ENCODE peak calls at places on chromosomes 6 and 20, in nine cellular contexts. U, W, Q, Z, V, M, E, G and C are unnamed samples.

GRCh38 chr6:33075568-33076405 is at the start of gene HLA-DPB1:
- DNase-seq in G (no peak), U (no peak), W (peak; percentile 37), Z (peak; percentile 36), V (no peak), E (no peak), M (no peak), Q (no peak), C (no peak)

GRCh38 chr20:41509801-41510200 is 108.4 kb downstream of the CHD6 start:
- DNase-seq in G (no peak), V (no peak), M (peak; percentile 18), W (peak; percentile 38), U (no peak), Q (peak; percentile 57), E (no peak), Z (no peak), C (no peak)

GRCh38 chr20:63364801-63365585 is 3.8 kb upstream of the CHRNA4 start:
- DNase-seq in E (peak; percentile 66), U (no peak), Z (no peak), W (no peak), M (no peak), V (no peak), Q (no peak), G (no peak), C (no peak)

GRCh38 chr20:1184638-1185315 is at the start of gene TMEM74B:
- DNase-seq in Q (no peak), M (no peak), G (no peak), U (no peak), Z (no peak), E (peak; percentile 68), V (no peak), W (no peak), C (no peak)

GRCh38 chr20:59636791-59637370 is 32.5 kb downstream of the PHACTR3 start:
- DNase-seq in M (no peak), G (no peak), V (no peak), Z (no peak), U (no peak), E (no peak), W (no peak), Q (no peak), C (peak; percentile 5)

GRCh38 chr6:19804362-19805145 is 32.6 kb upstream of the ID4 start:
- DNase-seq in Z (peak; percentile 92), U (peak; percentile 95), E (peak; percentile 98), V (peak; percentile 96), G (peak; percentile 92), W (peak; percentile 96), M (peak; percentile 96), Q (peak; percentile 95), C (peak; percentile 99)

GRCh38 chr6:7671076-7671475 is 54.8 kb upstream of the BMP6 start:
- DNase-seq in E (no peak), Q (no peak), G (no peak), M (no peak), W (no peak), U (no peak), Z (peak; percentile 57), V (no peak), C (no peak)

GRCh38 chr6:159760602-159761057 is 1.2 kb upstream of the ACAT2 start:
- DNase-seq in V (no peak), W (no peak), Q (no peak), Z (peak; percentile 16), M (no peak), G (no peak), U (no peak), E (no peak), C (no peak)

GRCh38 chr6:15272562-15272961 is 26.7 kb downstream of the JARID2 start:
- DNase-seq in E (no peak), Z (no peak), M (no peak), W (no peak), U (no peak), G (no peak), V (no peak), Q (no peak), C (no peak)

GRCh38 chr6:16477367-16478149 is 239.2 kb downstream of the GMPR start:
- DNase-seq in Q (peak; percentile 30), E (no peak), Z (no peak), W (peak; percentile 82), M (no peak), G (no peak), U (peak; percentile 56), V (no peak), C (peak; percentile 79)

GRCh38 chr6:161618816-161619454 is 345.1 kb upstream of the AGPAT4 start:
- DNase-seq in U (no peak), E (no peak), W (no peak), V (no peak), M (no peak), Z (peak; percentile 80), G (no peak), Q (peak; percentile 21), C (no peak)

GRCh38 chr6:40472354-40472753 is 114.8 kb downstream of the LRFN2 start:
- DNase-seq in Q (no peak), Z (no peak), E (no peak), M (no peak), V (no peak), U (no peak), W (no peak), G (no peak), C (no peak)

GRCh38 chr20:51322164-51322707 is 220.3 kb downstream of the NFATC2 start:
- DNase-seq in Z (no peak), V (no peak), U (no peak), W (no peak), E (no peak), Q (no peak), G (no peak), M (no peak), C (no peak)

GRCh38 chr20:14622796-14623195 is 285.4 kb upstream of the FLRT3 start:
- DNase-seq in V (no peak), Q (no peak), G (no peak), E (no peak), Z (peak; percentile 77), U (no peak), W (no peak), M (no peak), C (no peak)

GRCh38 chr6:4909063-4909645 is 94.7 kb downstream of the RPP40 start:
- DNase-seq in E (no peak), V (no peak), U (no peak), W (no peak), Z (no peak), Q (no peak), M (no peak), G (no peak), C (no peak)

GRCh38 chr20:10561302-10561701 is 112.5 kb downstream of the JAG1 start:
- DNase-seq in Z (no peak), G (no peak), M (no peak), W (no peak), V (no peak), U (no peak), Q (no peak), E (no peak), C (no peak)

GRCh38 chr20:24729896-24730605 is 219.0 kb upstream of the CST7 start:
- DNase-seq in W (no peak), Q (no peak), M (no peak), G (no peak), V (no peak), U (no peak), Z (no peak), E (no peak), C (no peak)

GRCh38 chr20:24732076-24732475 is 217.0 kb upstream of the CST7 start:
- DNase-seq in Z (no peak), M (no peak), W (no peak), V (no peak), Q (no peak), G (no peak), U (no peak), E (no peak), C (no peak)

GRCh38 chr20:24732599-24732998 is 216.5 kb upstream of the CST7 start:
- DNase-seq in Q (no peak), V (no peak), Z (no peak), U (no peak), W (no peak), E (no peak), G (no peak), M (no peak), C (no peak)

GRCh38 chr20:24731312-24731711 is 217.8 kb upstream of the CST7 start:
- DNase-seq in G (no peak), E (no peak), Z (no peak), M (no peak), U (no peak), V (no peak), Q (no peak), W (no peak), C (no peak)

GRCh38 chr20:24730750-24731149 is 218.3 kb upstream of the CST7 start:
- DNase-seq in U (no peak), M (no peak), Z (no peak), W (no peak), Q (no peak), G (no peak), V (no peak), E (no peak), C (no peak)
- H3K4me3 ChIP-seq in U (no peak overlapping the region), M (no peak overlapping the region), Z (no peak overlapping the region), W (no peak overlapping the region), Q (no peak overlapping the region), G (no peak overlapping the region), V (no peak overlapping the region), E (no peak overlapping the region), C (no peak overlapping the region)

GRCh38 chr6:63635563-63636515 is at the start of gene PHF3:
- DNase-seq in U (peak; percentile 95), V (peak; percentile 95), G (peak; percentile 86), Q (peak; percentile 91), E (peak; percentile 96), Z (peak; percentile 90), M (peak; percentile 92), W (peak; percentile 90), C (peak; percentile 88)
- TF ChIP-seq CTCF in U (peak; percentile 27), V (peak; percentile 15), G (peak; percentile 7), Q (no peak), E (no peak), Z (no peak), M (peak; percentile 10), W (no peak), C (no peak)

GRCh38 chr6:51992834-51993233 is 94.6 kb downstream of the PKHD1 start:
- DNase-seq in Q (no peak), G (no peak), Z (no peak), E (no peak), W (no peak), M (no peak), U (no peak), V (no peak), C (no peak)
- H3K27ac ChIP-seq in Q (no peak overlapping the region), G (no peak overlapping the region), Z (no peak overlapping the region), E (no peak overlapping the region), W (no peak overlapping the region), M (no peak overlapping the region), U (no peak overlapping the region), V (no peak overlapping the region), C (no peak overlapping the region)

DNA sequence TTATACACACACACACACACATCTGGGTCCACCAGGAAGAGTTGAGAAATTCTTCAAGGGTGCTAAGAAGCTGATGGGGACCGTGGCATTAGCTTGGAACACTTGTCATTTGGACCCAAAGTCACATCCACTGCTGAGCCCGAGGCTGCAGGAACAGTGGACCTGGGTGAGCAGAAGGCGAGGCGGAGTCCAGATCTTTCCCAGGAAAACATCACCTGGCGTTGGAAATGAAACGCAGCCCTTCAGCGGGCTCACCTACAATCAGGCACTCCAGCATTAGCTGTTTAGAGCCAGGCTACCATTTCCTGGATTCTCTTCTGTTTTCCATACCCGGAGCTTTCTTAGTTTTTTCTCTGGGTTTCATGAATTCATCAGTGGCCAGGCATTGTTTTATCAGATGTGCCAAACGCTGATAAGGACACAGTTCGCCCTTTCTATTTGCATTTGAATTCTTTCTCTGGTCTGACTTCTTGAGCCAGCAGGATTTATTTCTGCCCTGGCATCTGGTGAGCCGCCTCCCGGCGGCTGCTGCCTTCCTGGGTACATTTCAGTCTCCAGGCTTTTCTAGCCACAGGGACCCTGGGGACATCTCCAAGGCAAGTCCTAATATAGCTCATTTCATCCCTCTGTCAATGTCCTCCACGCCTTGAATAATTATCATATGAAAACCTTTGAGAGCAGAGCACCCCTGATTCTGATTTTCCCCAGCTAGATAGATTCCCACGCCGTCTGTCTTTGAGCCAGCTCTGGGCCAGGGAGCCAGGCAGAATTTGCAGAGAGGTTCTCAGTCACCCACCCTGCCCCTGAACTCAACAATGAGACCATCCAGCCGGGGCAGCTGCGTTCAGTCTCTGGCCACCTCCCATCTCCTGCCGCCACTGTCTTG is 170.9 kb downstream of the TTLL2 start:
- DNase-seq in W (no peak), Q (no peak), M (no peak), Z (no peak), U (no peak), V (peak; percentile 60), E (no peak), G (no peak), C (no peak)
- H3K4me3 ChIP-seq in W (no peak overlapping the region), Q (no peak overlapping the region), M (no peak overlapping the region), Z (no peak overlapping the region), U (no peak overlapping the region), V (no peak overlapping the region), E (no peak overlapping the region), G (no peak overlapping the region), C (no peak overlapping the region)